ENCODE peak calls at places on chromosomes 1 and 21, in seven cellular contexts. H, I, K, F, U, G and P are unnamed samples. For H3K4me1, the result is how much of the 10 kb centered on the place peaks cover.

GRCh38 chr1:31576743-31577455 is 584 bp downstream of the TINAGL1 start:
- DNase-seq in H (peak), I (no peak), K (no peak), F (no peak), U (no peak), G (peak), P (peak)

GRCh38 chr1:158067651-158068050 is 74.2 kb downstream of the KIRREL1 start:
- DNase-seq in H (no peak), I (peak), K (no peak), F (peak), U (peak), G (no peak), P (peak)

GRCh38 chr1:111690306-111690617 is 48.9 kb downstream of the INKA2 start:
- DNase-seq in H (no peak), I (peak), K (no peak), F (peak), U (no peak), G (peak), P (no peak)

GRCh38 chr1:224785622-224786021 is 143.9 kb upstream of the DNAH14 start:
- DNase-seq in H (no peak), I (no peak), K (no peak), F (no peak), U (no peak), G (no peak), P (no peak)

GRCh38 chr21:17388226-17388625 is 124.6 kb upstream of the CXADR start:
- DNase-seq in H (no peak), I (no peak), K (no peak), F (no peak), U (no peak), G (no peak), P (no peak)

GRCh38 chr1:82455342-82455741 is 654.6 kb downstream of the ADGRL2 start:
- DNase-seq in H (no peak), I (no peak), K (no peak), F (no peak), U (no peak), G (no peak), P (no peak)

GRCh38 chr1:12088607-12089006 is 25.5 kb downstream of the TNFRSF8 start:
- DNase-seq in H (no peak), I (no peak), K (no peak), F (no peak), U (no peak), G (no peak), P (no peak)

GRCh38 chr1:161907266-161907665 is 116.4 kb downstream of the OLFML2B start:
- DNase-seq in H (no peak), I (no peak), K (no peak), F (no peak), U (no peak), G (no peak), P (no peak)

GRCh38 chr1:214660190-214660589 is 57.2 kb downstream of the CENPF start:
- DNase-seq in H (no peak), I (no peak), K (no peak), F (no peak), U (no peak), G (no peak), P (no peak)

GRCh38 chr1:183800449-183800848 is 4.5 kb upstream of the RGL1 start:
- DNase-seq in H (no peak), I (no peak), K (no peak), F (no peak), U (no peak), G (no peak), P (no peak)

GRCh38 chr1:92315766-92316413 is 17.0 kb downstream of the RPAP2 start:
- DNase-seq in H (no peak), I (no peak), K (no peak), F (no peak), U (no peak), G (no peak), P (no peak)

GRCh38 chr1:38256072-38256471 is 209.5 kb upstream of the POU3F1 start:
- DNase-seq in H (no peak), I (no peak), K (no peak), F (no peak), U (no peak), G (no peak), P (no peak)

GRCh38 chr1:11806307-11806936 is 431 bp downstream of the CLCN6 start:
- DNase-seq in H (no peak), I (peak), K (no peak), F (peak), U (no peak), G (peak), P (no peak)

GRCh38 chr1:109898842-109899241 is 11.8 kb upstream of the CSF1 start:
- DNase-seq in H (no peak), I (no peak), K (no peak), F (no peak), U (no peak), G (no peak), P (no peak)

GRCh38 chr21:44897326-44898010 is 23.2 kb downstream of the ITGB2 start:
- DNase-seq in H (peak), I (no peak), K (no peak), F (no peak), U (peak), G (no peak), P (no peak)

GRCh38 chr1:16076003-16076870 is 2.8 kb upstream of the FAM131C start:
- DNase-seq in H (no peak), I (peak), K (peak), F (peak), U (no peak), G (no peak), P (peak)

GRCh38 chr1:24108334-24109165 is 3.4 kb downstream of the MYOM3 start:
- DNase-seq in H (peak), I (peak), K (peak), F (peak), U (no peak), G (peak), P (no peak)

GRCh38 chr1:108505766-108506075 is 54.2 kb upstream of the EEIG2 start:
- DNase-seq in H (no peak), I (no peak), K (no peak), F (peak), U (no peak), G (no peak), P (no peak)

GRCh38 chr1:238377280-238377919 is 486.7 kb upstream of the ZP4 start:
- DNase-seq in H (no peak), I (no peak), K (no peak), F (no peak), U (peak), G (no peak), P (no peak)

GRCh38 chr1:100746542-100746932 is 27.0 kb downstream of the VCAM1 start:
- DNase-seq in H (no peak), I (no peak), K (no peak), F (no peak), U (no peak), G (no peak), P (no peak)

GRCh38 chr1:226121587-226122400 is 59.3 kb downstream of the H3-3A start:
- DNase-seq in H (peak), I (peak), K (peak), F (peak), U (peak), G (peak), P (no peak)

GRCh38 chr1:194975913-194976312 is 1632.3 kb downstream of the KCNT2 start:
- DNase-seq in H (no peak), I (no peak), K (peak), F (peak), U (no peak), G (no peak), P (no peak)

GRCh38 chr1:31663622-31664452 is 19.2 kb upstream of the PEF1 start:
- DNase-seq in H (peak), I (peak), K (peak), F (no peak), U (peak), G (peak), P (peak)

GRCh38 chr1:226566234-226566633 is 17.7 kb downstream of the STUM start:
- DNase-seq in H (no peak), I (no peak), K (no peak), F (no peak), U (no peak), G (no peak), P (no peak)

GRCh38 chr1:100543640-100544039 is 5.7 kb downstream of the GPR88 start:
- DNase-seq in H (no peak), I (no peak), K (peak), F (no peak), U (peak), G (no peak), P (no peak)

GRCh38 chr1:245108251-245108650 is 46.5 kb upstream of the KIF26B start:
- DNase-seq in H (no peak), I (no peak), K (no peak), F (no peak), U (no peak), G (peak), P (no peak)

GRCh38 chr1:220368352-220369265 is 96.4 kb upstream of the RAB3GAP2 start:
- DNase-seq in H (no peak), I (peak), K (no peak), F (peak), U (no peak), G (no peak), P (no peak)

GRCh38 chr1:168386949-168387586 is 106.4 kb downstream of the TBX19 start:
- DNase-seq in H (no peak), I (peak), K (peak), F (peak), U (peak), G (peak), P (no peak)

GRCh38 chr1:12715896-12716437 is at the start of gene AADACL3:
- DNase-seq in H (no peak), I (no peak), K (no peak), F (no peak), U (no peak), G (no peak), P (no peak)

GRCh38 chr1:81125672-81126071 is 675.1 kb upstream of the ADGRL2 start:
- DNase-seq in H (no peak), I (no peak), K (no peak), F (no peak), U (no peak), G (no peak), P (no peak)

GRCh38 chr1:2473198-2473597 is 2.9 kb upstream of the PLCH2 start:
- DNase-seq in H (no peak), I (no peak), K (no peak), F (no peak), U (no peak), G (no peak), P (no peak)

GRCh38 chr1:35615440-35615839 is 25.9 kb downstream of the PSMB2 start:
- DNase-seq in H (no peak), I (no peak), K (no peak), F (no peak), U (no peak), G (no peak), P (no peak)

GRCh38 chr1:54137532-54138061 is 15.2 kb downstream of the CDCP2 start:
- DNase-seq in H (no peak), I (peak), K (no peak), F (peak), U (no peak), G (no peak), P (no peak)

GRCh38 chr1:6471086-6471841 is 5.3 kb upstream of the TNFRSF25 start:
- DNase-seq in H (peak), I (no peak), K (no peak), F (no peak), U (no peak), G (peak), P (no peak)

GRCh38 chr1:228375578-228376261 is 30.9 kb downstream of the TRIM11 start:
- DNase-seq in H (peak), I (no peak), K (no peak), F (no peak), U (no peak), G (no peak), P (no peak)

GRCh38 chr1:116768416-116768815 is 14.2 kb downstream of the CD2 start:
- DNase-seq in H (no peak), I (no peak), K (no peak), F (no peak), U (no peak), G (no peak), P (no peak)

GRCh38 chr1:39021431-39021830 is 4.7 kb upstream of the NDUFS5 start:
- DNase-seq in H (no peak), I (no peak), K (no peak), F (no peak), U (no peak), G (no peak), P (no peak)

GRCh38 chr1:227131193-227131592 is 187.1 kb downstream of the CDC42BPA start:
- DNase-seq in H (no peak), I (peak), K (peak), F (peak), U (peak), G (no peak), P (no peak)

GRCh38 chr21:31921079-31921478 is 48.3 kb downstream of the HUNK start:
- DNase-seq in H (no peak), I (no peak), K (peak), F (peak), U (no peak), G (no peak), P (no peak)

DNA sequence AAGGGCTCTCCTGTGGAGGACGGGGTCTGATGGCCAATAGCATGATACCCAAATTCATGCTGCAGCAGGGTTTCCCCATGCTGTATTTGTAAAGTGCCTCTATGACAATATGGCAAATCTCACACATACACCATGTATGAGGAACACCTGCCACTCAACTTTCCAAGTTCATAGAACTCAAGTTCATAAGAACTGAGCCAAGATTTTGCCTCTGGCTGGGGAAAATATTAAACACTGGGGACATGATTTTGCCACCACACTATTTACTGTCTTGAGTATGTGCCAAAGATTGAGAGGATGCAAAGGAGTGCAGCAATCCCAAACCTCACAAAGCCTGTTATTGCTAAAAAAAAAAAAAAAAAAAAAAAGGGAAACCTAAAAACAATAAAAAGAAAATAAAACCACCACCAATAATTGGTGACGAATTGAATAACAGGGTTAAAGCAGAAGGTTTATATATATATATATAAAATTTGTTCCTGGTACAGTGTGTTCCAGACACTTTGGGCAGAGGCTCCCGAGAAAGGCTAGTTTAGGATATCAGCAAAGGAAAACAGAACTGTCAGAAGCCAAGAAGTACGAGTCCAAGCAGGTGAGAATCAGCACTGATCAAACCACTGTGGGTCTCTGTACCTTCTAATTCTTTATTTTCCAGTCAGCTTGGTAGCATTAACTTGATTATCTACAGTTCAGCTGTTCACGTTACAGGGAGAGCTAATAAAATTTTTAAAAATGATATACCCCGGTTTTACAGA is 24.3 kb downstream of the ZBTB21 start:
- DNase-seq in H (no peak), I (no peak), K (no peak), F (no peak), U (no peak), G (no peak), P (no peak)
- H3K4me1 ChIP-seq in H (under half), I (under half), K (under half), F (under half), U (under half), G (under half), P (under half)

DNA sequence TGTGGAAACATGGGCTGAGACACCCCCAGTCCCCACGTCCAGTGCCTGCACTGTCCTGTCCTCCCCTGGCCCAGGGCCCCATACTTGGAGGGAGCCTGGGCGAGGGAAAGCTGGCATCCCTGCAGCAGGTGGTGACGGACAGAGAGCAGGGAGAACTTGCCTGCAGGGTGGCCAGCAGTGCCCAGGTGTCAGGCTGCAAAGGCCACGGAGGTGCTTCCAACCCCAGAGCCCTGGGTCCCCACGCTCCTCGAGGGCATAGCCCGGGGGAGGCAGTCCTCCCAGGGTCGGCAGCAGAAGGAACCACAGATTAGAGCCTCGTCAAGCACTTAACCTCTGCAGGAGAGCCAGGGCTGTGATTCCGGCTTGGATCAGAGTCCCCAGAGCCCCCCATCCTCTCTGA is 77.5 kb downstream of the ARHGEF16 start:
- DNase-seq in H (no peak), I (no peak), K (no peak), F (no peak), U (no peak), G (no peak), P (no peak)
- H3K4me3 ChIP-seq in H (no peak), I (no peak), K (no peak), F (no peak), U (no peak), G (no peak), P (no peak)

GRCh38 chr1:171983584-171983983 is 142.3 kb downstream of the DNM3 start:
- DNase-seq in H (no peak), I (peak), K (peak), F (peak), U (no peak), G (no peak), P (no peak)
- TF ChIP-seq CTCF in H (peak), I (peak), K (peak), F (peak), U (no peak), G (peak), P (no peak)

GRCh38 chr1:151815716-151816327 is 10.6 kb upstream of the LINGO4 start:
- DNase-seq in H (no peak), I (no peak), K (no peak), F (no peak), U (no peak), G (no peak), P (no peak)
- H3K4me1 ChIP-seq in H (under half), I (under half), K (under half), F (under half), U (under half), G (under half), P (under half)

DNA sequence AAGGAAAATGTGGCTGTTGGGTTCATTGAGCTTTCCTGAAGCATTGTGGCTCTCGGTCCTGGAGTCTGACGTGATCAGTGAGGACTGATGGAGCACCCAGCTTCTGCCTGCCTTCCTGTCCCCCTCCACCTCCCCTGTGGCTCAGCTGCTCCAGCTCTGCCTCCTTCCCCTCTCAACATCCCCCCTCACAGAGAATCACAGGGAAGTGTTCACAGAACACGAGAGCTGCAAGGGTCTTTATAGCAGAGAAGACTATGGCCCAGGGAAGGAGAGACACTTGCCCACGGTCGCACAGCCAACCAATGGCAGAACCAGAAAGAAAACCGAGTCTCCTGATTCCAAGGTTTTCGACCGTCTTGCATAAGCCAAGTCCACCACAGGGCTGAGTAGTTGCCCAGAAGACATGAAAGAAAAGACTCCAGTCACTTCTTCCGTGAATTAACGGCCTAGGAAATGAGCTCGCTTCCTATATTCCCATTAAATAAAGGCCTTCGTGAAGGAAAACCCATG is 2.3 kb upstream of the MYOC start:
- DNase-seq in H (no peak), I (no peak), K (no peak), F (no peak), U (no peak), G (no peak), P (no peak)
- H3K4me3 ChIP-seq in H (no peak), I (no peak), K (no peak), F (no peak), U (no peak), G (no peak), P (no peak)